ENCODE peak calls at places on chromosomes 2 and 18, in seven cellular contexts. J is HCT116, L is uterus, X is sigmoid colon, Y is H54, I is Peyer's patch, T is IMR-90. U is an unnamed sample.

GRCh38 chr2:8794923-8795825 is 42.2 kb downstream of the KIDINS220 start:
- DNase-seq in X (no peak), L (no peak), Y (no peak), T (peak), J (no peak), I (no peak), U (peak)

GRCh38 chr2:75466708-75467311 is 93.9 kb downstream of the EVA1A start:
- DNase-seq in L (no peak), T (peak), I (peak), Y (no peak), X (no peak), J (peak), U (no peak)

GRCh38 chr2:62578837-62579640 is 73.0 kb upstream of the TMEM17 start:
- DNase-seq in Y (no peak), I (no peak), L (no peak), J (peak), T (peak), X (no peak), U (no peak)

GRCh38 chr18:23838233-23838632 is 149.0 kb downstream of the LAMA3 start:
- DNase-seq in T (no peak), J (no peak), I (no peak), X (no peak), L (no peak), Y (no peak), U (no peak)

GRCh38 chr18:49959176-49959575 is 145.8 kb upstream of the ACAA2 start:
- DNase-seq in J (no peak), L (no peak), I (no peak), Y (no peak), X (no peak), T (no peak), U (no peak)

GRCh38 chr18:58381676-58382411 is 247.0 kb downstream of the ALPK2 start:
- DNase-seq in T (no peak), Y (no peak), J (no peak), X (no peak), L (no peak), I (no peak), U (no peak)

GRCh38 chr18:50653402-50654093 is 93.7 kb downstream of the MAPK4 start:
- DNase-seq in Y (no peak), I (no peak), J (no peak), L (no peak), T (no peak), X (peak), U (peak)

GRCh38 chr2:96110621-96111256 is 5.6 kb downstream of the ADRA2B start:
- DNase-seq in L (no peak), X (peak), T (no peak), J (no peak), I (no peak), Y (no peak), U (peak)

GRCh38 chr2:235533616-235534385 is 40.0 kb downstream of the AGAP1 start:
- DNase-seq in T (no peak), L (no peak), I (no peak), J (no peak), X (no peak), Y (no peak), U (no peak)

GRCh38 chr2:186569906-186570305 is 19.9 kb upstream of the ITGAV start:
- DNase-seq in J (no peak), L (no peak), Y (no peak), I (no peak), T (no peak), X (no peak), U (no peak)

GRCh38 chr2:151282401-151282800 is 7.1 kb downstream of the NMI start:
- DNase-seq in X (no peak), L (no peak), Y (no peak), I (no peak), T (no peak), J (no peak), U (no peak)

GRCh38 chr2:150459281-150459680 is 28.2 kb downstream of the RND3 start:
- DNase-seq in T (peak), X (no peak), L (no peak), Y (no peak), J (no peak), I (no peak), U (no peak)

GRCh38 chr2:98959759-98960507 is 23.9 kb upstream of the CRACDL start:
- DNase-seq in Y (no peak), T (no peak), I (no peak), L (no peak), J (no peak), X (no peak), U (no peak)

GRCh38 chr18:43236921-43237320 is 40.4 kb downstream of the SYT4 start:
- DNase-seq in Y (no peak), T (no peak), J (no peak), X (no peak), L (no peak), I (no peak), U (no peak)

GRCh38 chr2:140893685-140894084 is 1237.1 kb downstream of the LRP1B start:
- DNase-seq in J (no peak), L (no peak), X (no peak), Y (peak), I (no peak), T (peak), U (no peak)

GRCh38 chr2:84886791-84887190 is 5.9 kb upstream of the TRABD2A start:
- DNase-seq in I (no peak), X (peak), T (no peak), Y (no peak), L (no peak), J (no peak), U (no peak)

GRCh38 chr2:41950440-41950960 is 97.3 kb upstream of the PKDCC start:
- DNase-seq in T (no peak), Y (no peak), L (no peak), X (no peak), I (no peak), J (no peak), U (no peak)

GRCh38 chr2:218671654-218672566 is at the start of the genes RNF25 and STK36:
- DNase-seq in Y (peak), I (peak), X (peak), L (peak), T (peak), J (peak), U (peak)
- TF ChIP-seq POLR2A in Y (peak), I (peak), X (peak), L (peak), T (peak), J (peak), U (peak)

DNA sequence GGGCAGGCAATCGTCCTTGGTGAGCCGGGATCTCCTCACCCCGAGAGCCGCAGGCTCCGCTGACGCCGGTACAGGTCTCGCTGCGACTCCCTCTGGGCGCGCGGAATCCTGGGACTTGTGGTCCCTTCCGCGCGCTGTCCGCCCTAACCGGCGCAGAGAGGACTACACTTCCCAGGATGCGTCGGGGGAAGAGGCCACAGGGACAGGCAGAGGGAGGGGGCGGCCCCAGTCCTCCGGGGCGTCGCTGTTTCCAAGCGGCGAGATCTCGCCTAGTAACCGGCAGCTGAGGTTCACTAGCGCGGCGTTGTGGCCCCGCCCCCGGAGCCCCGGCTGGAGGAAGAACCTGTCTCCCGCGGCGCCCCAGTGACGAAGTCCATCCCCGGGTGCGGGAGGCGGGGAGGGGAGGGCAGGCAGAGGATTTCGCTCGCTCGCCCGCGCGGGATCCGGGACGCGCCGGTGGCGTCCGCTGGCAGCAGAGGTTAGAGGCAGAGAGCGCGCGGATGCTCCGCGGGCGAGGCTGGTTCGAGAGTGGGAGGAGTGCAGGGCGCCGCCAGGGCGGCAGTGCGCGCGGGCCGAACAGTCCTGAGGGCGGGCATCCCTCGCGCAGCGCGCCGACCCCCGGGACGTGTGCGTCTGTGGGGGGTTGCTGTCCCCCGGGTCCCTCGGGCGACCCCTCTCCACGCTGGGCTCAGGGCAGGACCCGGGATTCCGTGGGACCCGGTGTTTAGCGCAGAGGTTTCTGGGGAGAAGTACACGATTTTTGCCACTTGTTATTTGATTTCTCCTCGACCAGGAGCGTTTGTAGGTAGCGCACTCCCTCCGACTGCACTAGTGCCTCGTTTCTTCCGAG is at the start of gene EML6:
- DNase-seq in J (peak), I (peak), X (peak), T (peak), Y (peak), L (peak), U (peak)
- TF ChIP-seq POLR2A in J (peak), I (peak), X (no peak), T (peak), Y (peak), L (peak), U (peak)

GRCh38 chr2:218397502-218398436 is 1.9 kb upstream of the CTDSP1 start:
- DNase-seq in I (peak), Y (peak), L (peak), J (peak), T (peak), X (peak), U (peak)

GRCh38 chr2:218398437-218399390 is 954 bp upstream of the CTDSP1 start:
- DNase-seq in T (peak), Y (no peak), L (peak), I (peak), X (peak), J (peak), U (peak)

GRCh38 chr2:218400167-218400929 is 680 bp downstream of the CTDSP1 start:
- DNase-seq in I (peak), X (peak), T (no peak), J (no peak), Y (no peak), L (peak), U (no peak)

GRCh38 chr2:218400930-218401833 is 1.5 kb downstream of the CTDSP1 start:
- DNase-seq in I (peak), T (no peak), X (peak), Y (no peak), J (no peak), L (peak), U (no peak)

GRCh38 chr2:218399391-218400166 is at the start of gene CTDSP1:
- DNase-seq in X (peak), J (peak), Y (peak), T (peak), I (peak), L (peak), U (peak)
- TF ChIP-seq POLR2A in X (peak), J (peak), Y (peak), T (peak), I (peak), L (peak), U (peak)

GRCh38 chr18:3595282-3596273 is 145.6 kb downstream of the TGIF1 start:
- DNase-seq in X (peak), Y (no peak), I (peak), T (peak), J (no peak), L (peak), U (peak)
- TF ChIP-seq POLR2A in X (no peak), Y (no peak), I (no peak), T (peak), J (no peak), L (peak), U (peak)

DNA sequence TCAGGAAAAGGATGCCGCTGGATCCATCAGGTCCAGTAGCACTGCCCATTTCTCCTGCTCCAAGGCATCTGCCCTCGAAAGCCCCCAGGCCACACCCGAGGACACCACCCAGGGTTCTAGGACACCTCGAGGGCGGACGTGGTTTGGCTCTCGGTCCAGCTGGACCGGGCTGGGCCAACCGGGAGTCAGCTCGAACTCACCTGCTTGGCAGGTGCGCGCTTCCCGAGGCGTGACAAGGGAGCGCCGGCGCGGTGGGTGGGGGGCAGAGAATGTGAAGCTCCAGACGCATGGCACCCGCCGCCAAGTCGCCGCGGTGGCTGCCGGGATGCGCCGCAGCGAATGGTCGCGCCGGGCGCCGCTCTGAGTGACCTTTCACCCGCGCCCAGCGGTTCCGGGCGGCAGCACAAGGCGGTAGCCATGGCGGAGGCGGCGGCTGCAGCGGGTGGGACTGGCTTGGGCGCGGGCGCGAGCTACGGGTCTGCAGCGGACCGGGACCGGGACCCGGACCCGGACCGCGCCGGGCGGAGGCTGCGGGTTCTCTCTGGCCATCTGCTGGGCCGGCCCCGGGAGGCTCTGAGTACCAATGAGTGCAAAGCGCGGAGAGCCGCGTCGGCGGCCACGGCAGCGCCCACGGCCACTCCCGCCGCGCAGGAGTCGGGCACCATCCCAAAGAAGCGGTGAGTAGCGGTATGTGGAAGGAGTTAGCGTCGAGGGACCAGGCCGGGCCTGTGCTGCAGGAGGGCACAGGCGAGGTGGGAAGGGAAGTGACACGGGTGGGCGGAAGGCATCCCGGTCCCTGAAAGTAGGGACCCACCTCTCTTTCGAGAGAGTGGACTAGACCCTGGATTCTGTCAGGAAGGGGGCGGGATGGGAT is at the start of gene AGPS:
- DNase-seq in X (peak), J (peak), L (peak), Y (peak), T (peak), I (peak), U (peak)
- TF ChIP-seq POLR2A in X (no peak), J (peak), L (peak), Y (peak), T (peak), I (peak), U (peak)

GRCh38 chr18:63152096-63152495 is 167.5 kb downstream of the BCL2 start:
- DNase-seq in T (no peak), L (no peak), I (no peak), X (no peak), J (no peak), Y (no peak), U (no peak)

GRCh38 chr18:63150942-63151421 is 168.6 kb downstream of the BCL2 start:
- DNase-seq in X (no peak), T (no peak), I (no peak), Y (no peak), J (no peak), L (no peak), U (no peak)

GRCh38 chr18:63150326-63150725 is 169.2 kb downstream of the BCL2 start:
- DNase-seq in Y (no peak), J (no peak), L (no peak), X (no peak), I (no peak), T (no peak), U (no peak)

GRCh38 chr18:63154350-63155152 is 165.0 kb downstream of the BCL2 start:
- DNase-seq in I (no peak), L (no peak), X (no peak), T (no peak), J (no peak), Y (no peak), U (no peak)

DNA sequence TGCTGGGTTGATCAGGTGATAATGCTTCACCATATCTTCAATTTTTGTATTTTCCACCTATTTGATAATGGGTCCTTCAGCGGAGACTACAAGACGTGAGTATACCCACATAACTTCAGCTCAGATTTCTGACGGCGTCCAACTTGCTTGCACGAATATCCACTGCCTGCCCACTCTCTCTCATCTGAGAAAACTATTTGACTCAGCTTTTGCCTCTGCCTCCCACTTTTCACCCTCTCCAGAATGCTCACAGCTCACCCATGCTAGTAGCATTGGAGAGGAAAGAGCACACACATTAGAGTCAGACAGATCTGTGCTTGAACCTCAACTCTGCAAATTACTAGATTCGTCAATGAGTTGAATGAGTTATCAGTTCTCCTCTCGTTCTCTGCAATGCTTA is 166.8 kb downstream of the BCL2 start:
- DNase-seq in T (no peak), L (no peak), X (no peak), J (no peak), I (no peak), Y (no peak), U (no peak)
- TF ChIP-seq POLR2A in T (no peak), L (no peak), X (no peak), J (no peak), I (no peak), Y (no peak), U (no peak)

GRCh38 chr2:197911667-197912066 is 107.3 kb downstream of the PLCL1 start:
- DNase-seq in I (no peak), Y (no peak), T (no peak), J (no peak), X (no peak), L (no peak), U (no peak)

GRCh38 chr2:197908940-197909339 is 104.5 kb downstream of the PLCL1 start:
- DNase-seq in I (no peak), T (peak), J (no peak), Y (no peak), X (no peak), L (no peak), U (no peak)

GRCh38 chr2:197904446-197904845 is 100.1 kb downstream of the PLCL1 start:
- DNase-seq in X (no peak), I (no peak), T (no peak), L (no peak), J (no peak), Y (no peak), U (no peak)

GRCh38 chr2:197908191-197908590 is 103.8 kb downstream of the PLCL1 start:
- DNase-seq in I (no peak), Y (no peak), L (no peak), T (no peak), J (no peak), X (no peak), U (no peak)

GRCh38 chr2:197909377-197909776 is 105.0 kb downstream of the PLCL1 start:
- DNase-seq in J (peak), I (no peak), L (no peak), T (peak), X (no peak), Y (no peak), U (no peak)
- TF ChIP-seq POLR2A in J (no peak), I (no peak), L (no peak), T (no peak), X (no peak), Y (no peak), U (no peak)